ENCODE peak calls at places on chromosomes 1 and 21, in eight cellular contexts. V, S, Y, P, C, O, N and Z are unnamed samples.

GRCh38 chr21:28066051-28066450 is 926.6 kb downstream of the LTN1 start:
- DNase-seq in N (no peak), V (no peak), P (peak; percentile 29), O (no peak), Y (no peak), S (no peak), C (no peak), Z (no peak)

GRCh38 chr1:224922404-224923164 is 6.9 kb upstream of the DNAH14 start:
- DNase-seq in V (no peak), Y (no peak), O (peak; percentile 11), N (no peak), S (no peak), C (no peak), P (peak; percentile 80), Z (no peak)

GRCh38 chr1:203778789-203779188 is 13.8 kb downstream of the LAX1 start:
- DNase-seq in N (no peak), V (no peak), C (no peak), P (no peak), Y (no peak), S (no peak), O (no peak), Z (no peak)

GRCh38 chr1:187114788-187115187 is 286.0 kb downstream of the PLA2G4A start:
- DNase-seq in Y (no peak), P (no peak), C (no peak), N (no peak), V (no peak), S (no peak), O (no peak), Z (no peak)

GRCh38 chr1:175900171-175900570 is 156.8 kb upstream of the TNR start:
- DNase-seq in O (no peak), Y (no peak), N (no peak), P (no peak), V (no peak), S (no peak), C (no peak), Z (no peak)

GRCh38 chr1:63352736-63353135 is 14.7 kb upstream of the ALG6 start:
- DNase-seq in Y (no peak), N (no peak), O (no peak), P (no peak), V (no peak), S (no peak), C (no peak), Z (no peak)

GRCh38 chr21:38639782-38640750 is 141.8 kb upstream of the ERG start:
- DNase-seq in P (no peak), S (no peak), V (no peak), C (no peak), O (no peak), Y (no peak), N (no peak), Z (no peak)

GRCh38 chr1:202058001-202058908 is 47.9 kb downstream of the ELF3 start:
- DNase-seq in S (no peak), V (no peak), Y (no peak), C (no peak), P (peak; percentile 81), O (no peak), N (no peak), Z (no peak)

DNA sequence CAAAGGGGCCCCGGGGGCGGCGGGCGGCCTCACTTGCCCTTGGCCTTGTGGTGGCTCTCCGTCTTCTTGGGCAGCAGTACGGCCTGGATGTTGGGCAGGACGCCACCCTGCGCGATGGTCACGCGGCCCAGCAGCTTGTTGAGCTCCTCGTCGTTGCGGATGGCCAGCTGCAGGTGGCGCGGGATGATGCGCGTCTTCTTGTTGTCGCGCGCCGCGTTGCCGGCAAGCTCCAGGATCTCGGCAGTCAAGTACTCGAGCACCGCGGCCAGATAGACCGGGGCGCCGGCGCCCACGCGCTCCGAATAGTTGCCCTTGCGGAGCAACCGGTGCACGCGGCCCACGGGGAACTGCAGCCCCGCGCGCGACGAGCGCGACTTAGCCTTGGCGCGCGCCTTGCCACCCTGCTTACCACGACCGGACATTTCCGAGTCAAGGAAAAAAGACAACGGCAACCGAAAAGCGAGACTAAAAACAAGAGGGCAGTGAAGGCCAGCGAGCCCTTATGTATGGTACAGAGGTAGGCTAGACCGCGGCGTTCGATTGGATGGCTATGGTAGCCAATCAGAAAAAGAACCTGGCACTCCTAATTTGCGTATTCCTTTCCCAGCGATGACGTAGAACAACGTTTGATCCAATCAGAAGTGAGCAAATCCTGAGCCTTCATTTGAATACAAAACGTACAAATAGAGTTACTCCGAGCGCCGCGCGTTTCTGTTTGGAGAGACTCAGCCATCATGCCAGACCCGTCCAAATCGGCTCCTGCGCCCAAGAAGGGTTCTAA is 29.6 kb upstream of the RNF187 start:
- DNase-seq in N (peak; percentile 75), Y (peak; percentile 93), O (peak; percentile 89), V (peak; percentile 85), C (peak; percentile 93), S (peak; percentile 79), P (peak; percentile 100), Z (peak; percentile 96)
- TF ChIP-seq CTCF in N (peak; percentile 35), Y (peak; percentile 22), O (no peak), V (peak; percentile 53), C (peak; percentile 27), S (peak; percentile 31), P (peak; percentile 56), Z (no peak)

DNA sequence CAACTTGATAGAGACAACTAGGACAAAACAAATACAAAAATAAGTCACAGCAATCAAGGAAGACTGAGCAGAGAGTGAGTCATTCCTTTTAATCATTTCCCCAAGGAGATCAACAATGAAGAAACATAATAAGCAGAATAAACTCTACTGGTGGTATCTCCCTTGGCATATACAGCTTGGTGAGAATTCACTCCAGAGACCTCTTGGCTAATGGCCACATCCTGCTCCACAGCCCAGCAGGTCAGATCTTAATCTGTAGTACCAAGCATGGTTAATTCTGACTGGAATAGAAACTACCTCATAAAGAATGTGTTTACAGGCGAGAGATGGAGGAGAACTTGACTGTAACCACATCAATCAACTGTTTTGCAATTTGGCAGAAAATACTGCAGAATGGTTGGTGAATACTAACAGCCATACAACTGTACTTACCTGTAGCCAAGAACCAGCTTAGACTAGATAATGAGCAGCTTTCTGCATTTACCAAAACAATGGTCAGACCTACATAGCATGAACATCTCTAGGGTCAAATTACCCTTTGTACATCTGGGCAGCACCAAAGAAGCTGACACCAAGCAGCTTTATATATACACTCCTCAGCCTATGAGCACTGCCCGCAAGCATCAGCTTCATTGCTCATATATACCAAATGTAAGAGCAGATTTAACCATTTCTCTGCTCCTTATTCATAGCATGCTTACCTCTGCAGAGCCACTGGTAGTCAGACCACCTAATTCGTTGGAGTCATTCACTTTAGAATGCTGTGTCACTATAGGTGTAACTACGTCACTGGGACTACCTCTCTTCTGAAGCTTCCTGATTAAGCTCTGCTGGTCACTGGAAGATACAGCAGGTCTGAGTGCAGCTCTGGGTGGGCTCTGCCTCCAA is 51.0 kb downstream of the KIAA0319L start:
- DNase-seq in S (peak; percentile 35), N (no peak), Y (no peak), O (peak; percentile 95), V (no peak), C (peak; percentile 9), P (peak; percentile 96), Z (no peak)
- H3K4me3 ChIP-seq in S (no peak overlapping the region), N (no peak overlapping the region), Y (no peak overlapping the region), O (peak overlapping the region; percentile 68), V (no peak overlapping the region), C (no peak overlapping the region), P (no peak overlapping the region), Z (no peak overlapping the region)

GRCh38 chr1:23628951-23629387 is 62.6 kb upstream of the RPL11 start:
- DNase-seq in N (no peak), S (peak; percentile 35), V (no peak), C (no peak), P (no peak), O (no peak), Y (no peak), Z (no peak)
- H3K4me1 ChIP-seq in N (no peaks in the 10 kb centered on the region), S (peaks cover 47% of the 10 kb centered on the region), V (no peaks in the 10 kb centered on the region), C (no peaks in the 10 kb centered on the region), P (no peaks in the 10 kb centered on the region), O (peaks cover 44% of the 10 kb centered on the region), Y (no peaks in the 10 kb centered on the region), Z (no peaks in the 10 kb centered on the region)

GRCh38 chr1:94539496-94539895 is 2.1 kb downstream of the F3 start:
- DNase-seq in S (no peak), P (peak; percentile 86), O (no peak), C (peak; percentile 43), Y (no peak), N (no peak), V (peak; percentile 31), Z (no peak)

GRCh38 chr1:94542088-94542671 is 621 bp upstream of the F3 start:
- DNase-seq in O (no peak), P (peak; percentile 12), S (no peak), Y (peak; percentile 72), V (peak; percentile 61), N (no peak), C (peak; percentile 65), Z (no peak)

GRCh38 chr1:94540440-94541174 is 952 bp downstream of the F3 start:
- DNase-seq in P (no peak), V (no peak), C (no peak), S (no peak), Y (peak; percentile 29), N (no peak), O (no peak), Z (no peak)

GRCh38 chr1:94543003-94543402 is 1.4 kb upstream of the F3 start:
- DNase-seq in V (no peak), Y (no peak), C (no peak), P (peak; percentile 75), N (no peak), O (no peak), S (no peak), Z (no peak)

DNA sequence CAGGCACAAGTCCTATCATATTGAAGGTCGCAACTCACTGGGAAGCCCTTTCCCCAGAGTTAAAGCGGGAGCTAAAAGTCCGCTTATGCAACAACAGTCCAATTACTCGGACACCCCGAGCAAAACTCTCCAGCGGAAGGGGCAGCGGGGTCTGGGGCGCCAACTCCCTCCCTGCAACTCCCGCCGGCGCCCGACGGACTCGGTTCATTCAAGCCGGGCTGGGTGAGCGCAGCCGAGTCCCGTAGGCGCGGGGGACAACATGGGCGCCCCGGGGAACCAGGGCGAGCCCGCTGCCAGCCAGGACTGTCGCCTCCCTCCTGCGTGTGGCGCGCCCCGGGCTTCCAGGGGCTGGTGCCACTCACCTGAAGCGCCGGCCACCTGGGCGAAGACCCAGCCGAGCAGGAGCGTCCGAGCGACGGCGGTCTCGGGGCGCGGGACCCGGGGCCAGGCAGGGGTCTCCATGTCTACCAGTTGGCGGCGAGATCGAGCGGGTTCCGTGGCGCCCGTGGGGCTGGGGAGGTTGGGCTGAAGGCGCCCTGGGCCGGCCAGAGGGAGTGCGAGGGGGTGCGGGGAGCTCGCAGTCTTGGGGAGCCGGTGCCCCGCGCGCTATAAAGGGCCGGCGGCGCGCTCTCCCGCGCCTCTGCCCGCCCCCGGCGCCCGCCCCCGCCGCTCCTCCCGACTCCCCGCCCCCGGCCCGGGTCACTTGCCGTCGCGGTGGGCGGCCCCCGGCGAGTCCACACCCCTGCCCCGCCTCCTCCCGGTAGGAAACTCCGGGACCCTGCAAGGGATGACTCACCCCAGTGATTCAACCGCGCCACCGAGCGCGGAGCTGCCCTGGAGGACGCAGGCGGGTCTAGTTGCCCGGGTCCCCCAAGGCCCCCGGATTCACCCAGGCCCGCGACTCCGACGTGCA is at the start of gene F3:
- DNase-seq in V (peak; percentile 89), Y (peak; percentile 95), N (peak; percentile 68), C (peak; percentile 89), S (peak; percentile 39), O (no peak), P (peak; percentile 91), Z (peak; percentile 88)
- TF ChIP-seq CTCF in V (no peak), Y (no peak), N (peak; percentile 17), C (no peak), S (no peak), O (no peak), P (peak; percentile 26), Z (no peak)

GRCh38 chr21:43361493-43362296 is 65.2 kb downstream of the SIK1 start:
- DNase-seq in C (peak; percentile 79), Y (no peak), P (no peak), S (peak; percentile 67), O (peak; percentile 73), N (no peak), V (peak; percentile 72), Z (peak; percentile 85)
- H3K4me3 ChIP-seq in C (peak overlapping the region; percentile 20), Y (no peak overlapping the region), P (no peak overlapping the region), S (peak overlapping the region; percentile 44), O (peak overlapping the region; percentile 30), N (peak overlapping the region; percentile 18), V (peak overlapping the region; percentile 56), Z (peak overlapping the region; percentile 8)